ENCODE peak calls at places on chromosome 17, in seven cellular contexts. I is heart left ventricle, V is lung, L is Peyer's patch, A is GM23248, M is neural progenitor cell, U is left lung. C is an unnamed sample.

GRCh38 chr17:47789611-47790520 is 31.7 kb downstream of the OSBPL7 start:
- DNase-seq in L (peak; percentile 20), I (peak; percentile 35), M (peak; percentile 87), A (peak; percentile 78), U (peak; percentile 84), V (no peak), C (peak; percentile 43)

GRCh38 chr17:3526971-3527370 is 30.6 kb downstream of the TRPV3 start:
- DNase-seq in U (no peak), M (no peak), V (no peak), A (no peak), L (no peak), I (no peak), C (no peak)

GRCh38 chr17:73524941-73525679 is 119.1 kb downstream of the SDK2 start:
- DNase-seq in L (no peak), V (no peak), I (no peak), M (no peak), A (no peak), U (no peak), C (no peak)

GRCh38 chr17:3798273-3799180 is 2.5 kb downstream of the ITGAE start:
- DNase-seq in V (no peak), L (peak; percentile 64), A (peak; percentile 9), M (no peak), I (no peak), U (no peak), C (no peak)

GRCh38 chr17:36739208-36739607 is 137.8 kb downstream of the MRM1 start:
- DNase-seq in U (no peak), V (no peak), L (no peak), A (no peak), M (no peak), I (no peak), C (no peak)

GRCh38 chr17:74212262-74212912 is 984 bp upstream of the TTYH2 start:
- DNase-seq in M (peak; percentile 34), I (no peak), V (no peak), A (peak; percentile 63), L (peak; percentile 28), U (peak; percentile 83), C (no peak)

GRCh38 chr17:31374503-31374902 is 17.0 kb upstream of the RAB11FIP4 start:
- DNase-seq in U (no peak), I (no peak), M (no peak), A (no peak), L (no peak), V (no peak), C (no peak)

GRCh38 chr17:28675980-28676379 is 14.0 kb downstream of the SUPT6H start:
- DNase-seq in U (no peak), V (no peak), M (no peak), I (no peak), A (no peak), L (no peak), C (peak; percentile 63)

GRCh38 chr17:19447085-19447583 is 36.1 kb downstream of the RNF112 start:
- DNase-seq in U (no peak), A (peak; percentile 77), M (peak; percentile 79), V (peak; percentile 74), I (peak; percentile 68), L (peak; percentile 65), C (peak; percentile 68)

GRCh38 chr17:18102640-18103039 is 5.9 kb upstream of the MYO15A start:
- DNase-seq in V (no peak), U (no peak), M (no peak), A (no peak), L (peak; percentile 59), I (no peak), C (no peak)

GRCh38 chr17:48840441-48840840 is 9.6 kb downstream of the CALCOCO2 start:
- DNase-seq in A (peak; percentile 46), I (no peak), U (no peak), M (peak; percentile 49), L (no peak), V (no peak), C (no peak)

GRCh38 chr17:59366773-59367656 is 35.6 kb downstream of the YPEL2 start:
- DNase-seq in I (peak; percentile 70), U (peak; percentile 61), V (peak; percentile 52), M (no peak), A (peak; percentile 67), L (no peak), C (peak; percentile 95)

GRCh38 chr17:4247361-4247980 is 16.3 kb downstream of the ANKFY1 start:
- DNase-seq in U (no peak), I (no peak), A (no peak), V (no peak), M (no peak), L (no peak), C (peak; percentile 76)

GRCh38 chr17:10247806-10248334 is 49.5 kb upstream of the GAS7 start:
- DNase-seq in I (no peak), A (peak; percentile 56), L (no peak), U (no peak), V (no peak), M (no peak), C (no peak)

GRCh38 chr17:21286066-21286770 is 1.7 kb downstream of the MAP2K3 start:
- DNase-seq in U (peak; percentile 92), M (peak; percentile 45), L (peak; percentile 59), I (peak; percentile 90), V (peak; percentile 96), A (peak; percentile 99), C (peak; percentile 95)

GRCh38 chr17:38798614-38799500 is 499 bp downstream of the PIP4K2B start:
- DNase-seq in V (peak; percentile 40), I (peak; percentile 56), L (peak; percentile 65), M (peak; percentile 57), U (peak; percentile 84), A (peak; percentile 74), C (peak; percentile 51)

GRCh38 chr17:21166599-21167265 is 40.0 kb downstream of the DHRS7B start:
- DNase-seq in A (peak; percentile 87), U (no peak), V (no peak), L (no peak), I (no peak), M (no peak), C (no peak)

GRCh38 chr17:74601944-74602572 is 10.0 kb upstream of the CD300LD start:
- DNase-seq in U (no peak), V (peak; percentile 38), I (no peak), L (no peak), M (peak; percentile 53), A (peak; percentile 64), C (peak; percentile 19)

GRCh38 chr17:83194189-83194565 is 114.8 kb downstream of the METRNL start:
- DNase-seq in M (no peak), V (no peak), I (no peak), U (peak; percentile 66), L (peak; percentile 14), A (peak; percentile 31), C (no peak)

GRCh38 chr17:1104222-1104621 is 75.6 kb downstream of the ABR start:
- DNase-seq in M (no peak), A (no peak), U (peak; percentile 54), I (peak; percentile 73), V (no peak), L (no peak), C (no peak)

GRCh38 chr17:80377798-80378197 is 37.2 kb upstream of the ENDOV start:
- DNase-seq in L (no peak), V (no peak), I (no peak), M (no peak), U (peak; percentile 49), A (no peak), C (no peak)
- H3K36me3 ChIP-seq in L (peaks cover 5% of the 10 kb centered on the region), V (peaks cover 27% of the 10 kb centered on the region), I (peaks cover 98% of the 10 kb centered on the region), M (no peaks in the 10 kb centered on the region), U (peaks cover 18% of the 10 kb centered on the region), A (peaks cover 64% of the 10 kb centered on the region), C (peaks cover 42% of the 10 kb centered on the region)

GRCh38 chr17:78113804-78114785 is 14.5 kb downstream of the TMC6 start:
- DNase-seq in A (no peak), U (peak; percentile 31), L (no peak), V (no peak), I (no peak), M (no peak), C (no peak)
- H3K36me3 ChIP-seq in A (no peaks in the 10 kb centered on the region), U (no peaks in the 10 kb centered on the region), L (no peaks in the 10 kb centered on the region), V (no peaks in the 10 kb centered on the region), I (peaks cover 11% of the 10 kb centered on the region), M (no peaks in the 10 kb centered on the region), C (peaks cover 6% of the 10 kb centered on the region)

GRCh38 chr17:2474371-2474770 is 37.3 kb downstream of the METTL16 start:
- DNase-seq in M (no peak), V (no peak), L (no peak), I (no peak), A (no peak), U (no peak), C (no peak)
- H3K36me3 ChIP-seq in M (peaks cover 17% of the 10 kb centered on the region), V (peaks cover 27% of the 10 kb centered on the region), L (no peaks in the 10 kb centered on the region), I (peaks cover 88% of the 10 kb centered on the region), A (peaks cover 9% of the 10 kb centered on the region), U (no peaks in the 10 kb centered on the region), C (peaks cover 14% of the 10 kb centered on the region)

GRCh38 chr17:56897646-56898424 is 16.0 kb downstream of the TRIM25 start:
- DNase-seq in V (no peak), U (no peak), L (peak; percentile 66), A (no peak), M (no peak), I (no peak), C (peak; percentile 52)

GRCh38 chr17:56896968-56897359 is 16.9 kb downstream of the TRIM25 start:
- DNase-seq in A (no peak), I (no peak), U (no peak), V (no peak), L (no peak), M (no peak), C (peak; percentile 64)

GRCh38 chr17:56899403-56899802 is 14.4 kb downstream of the TRIM25 start:
- DNase-seq in V (no peak), A (no peak), M (no peak), U (no peak), I (no peak), L (no peak), C (no peak)

GRCh38 chr17:56896217-56896967 is 17.5 kb downstream of the TRIM25 start:
- DNase-seq in V (no peak), M (no peak), L (no peak), I (no peak), A (no peak), U (no peak), C (no peak)

DNA sequence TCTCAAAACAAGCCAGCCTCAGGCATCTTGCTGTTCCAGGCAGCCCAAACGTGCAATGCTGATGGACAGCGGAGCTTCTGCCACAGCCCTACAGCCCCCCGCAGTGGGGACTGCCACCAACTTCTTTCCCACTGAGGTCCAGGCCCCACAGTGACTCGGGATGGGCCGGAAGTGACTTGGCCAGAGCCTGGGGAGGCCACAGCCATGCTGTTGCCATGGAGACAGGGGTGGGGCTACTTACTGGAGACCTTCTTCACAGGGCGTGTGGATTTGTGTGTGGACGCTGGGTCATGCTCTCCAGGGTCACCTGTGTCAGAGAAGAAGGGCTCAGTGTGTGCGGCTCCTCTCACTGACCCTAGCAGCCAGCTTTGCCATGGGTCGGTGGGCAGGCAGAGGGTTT is 15.0 kb downstream of the TRIM25 start:
- DNase-seq in A (no peak), V (no peak), L (no peak), I (no peak), M (no peak), U (no peak), C (no peak)
- H3K36me3 ChIP-seq in A (peaks cover 32% of the 10 kb centered on the region), V (peaks cover 17% of the 10 kb centered on the region), L (no peaks in the 10 kb centered on the region), I (peaks cover 96% of the 10 kb centered on the region), M (no peaks in the 10 kb centered on the region), U (no peaks in the 10 kb centered on the region), C (peaks cover 46% of the 10 kb centered on the region)

GRCh38 chr17:45286286-45286685 is 24.4 kb upstream of the SPATA32 start:
- DNase-seq in M (no peak), L (no peak), U (no peak), A (no peak), I (no peak), V (no peak), C (no peak)
- H3K36me3 ChIP-seq in M (no peaks in the 10 kb centered on the region), L (no peaks in the 10 kb centered on the region), U (no peaks in the 10 kb centered on the region), A (peaks cover 57% of the 10 kb centered on the region), I (peaks cover 74% of the 10 kb centered on the region), V (peaks cover 3% of the 10 kb centered on the region), C (peaks cover 9% of the 10 kb centered on the region)